ENCODE peak calls at places on chromosomes 4 and X, in five cellular contexts. M, T, C, V and F are unnamed samples.

GRCh38 chr4:172356002-172356401 is 542.8 kb downstream of the GALNTL6 start:
- DNase-seq in M (no peak), T (peak; percentile 3), C (no peak), V (no peak), F (no peak)

GRCh38 chr4:118872181-118872580 is 16.5 kb upstream of the SYNPO2 start:
- DNase-seq in M (no peak), T (no peak), C (no peak), V (no peak), F (no peak)

GRCh38 chr4:111632752-111633151 is 512.5 kb upstream of the FAM241A start:
- DNase-seq in M (no peak), T (no peak), C (no peak), V (peak; percentile 29), F (no peak)

GRCh38 chr4:125315571-125316390 is 1.0 kb downstream of the FAT4 start:
- DNase-seq in M (no peak), T (no peak), C (peak; percentile 21), V (peak; percentile 59), F (peak; percentile 75)

GRCh38 chr4:23422878-23423277 is 467.0 kb downstream of the PPARGC1A start:
- DNase-seq in M (no peak), T (no peak), C (no peak), V (no peak), F (no peak)

GRCh38 chr4:71187399-71188196 is 151.2 kb upstream of the SLC4A4 start:
- DNase-seq in M (peak; percentile 63), T (peak; percentile 88), C (no peak), V (no peak), F (peak; percentile 68)

GRCh38 chr4:118742050-118742449 is 56.9 kb downstream of the METTL14 start:
- DNase-seq in M (no peak), T (no peak), C (no peak), V (no peak), F (no peak)

GRCh38 chrX:130772313-130773140 is 130.5 kb downstream of the ENOX2 start:
- DNase-seq in M (no peak), T (no peak), C (no peak), V (peak; percentile 5), F (no peak)

GRCh38 chrX:38803609-38804480 is 2.6 kb downstream of the MID1IP1 start:
- DNase-seq in M (peak; percentile 93), T (no peak), C (peak; percentile 83), V (peak; percentile 84), F (peak; percentile 94)

GRCh38 chr4:58063761-58064160 is 953.6 kb upstream of the IGFBP7 start:
- DNase-seq in M (no peak), T (no peak), C (no peak), V (peak; percentile 1), F (no peak)

GRCh38 chr4:124152130-124152529 is 560.4 kb downstream of the ANKRD50 start:
- DNase-seq in M (no peak), T (no peak), C (no peak), V (no peak), F (no peak)

GRCh38 chrX:154908821-154909220 is 22.7 kb downstream of the F8A1 start:
- DNase-seq in M (no peak), T (no peak), C (no peak), V (no peak), F (no peak)

GRCh38 chrX:138011461-138011860 is 445.5 kb downstream of the ZIC3 start:
- DNase-seq in M (no peak), T (no peak), C (no peak), V (no peak), F (no peak)

GRCh38 chrX:111098874-111099273 is 2.9 kb downstream of the PAK3 start:
- DNase-seq in M (peak; percentile 58), T (no peak), C (peak; percentile 68), V (peak; percentile 23), F (peak; percentile 67)

GRCh38 chrX:111103246-111103645 is 7.3 kb downstream of the PAK3 start:
- DNase-seq in M (no peak), T (no peak), C (no peak), V (no peak), F (no peak)

GRCh38 chrX:111101580-111101979 is 5.6 kb downstream of the PAK3 start:
- DNase-seq in M (no peak), T (no peak), C (no peak), V (no peak), F (no peak)

GRCh38 chrX:111102636-111103035 is 6.6 kb downstream of the PAK3 start:
- DNase-seq in M (no peak), T (no peak), C (no peak), V (no peak), F (no peak)

DNA sequence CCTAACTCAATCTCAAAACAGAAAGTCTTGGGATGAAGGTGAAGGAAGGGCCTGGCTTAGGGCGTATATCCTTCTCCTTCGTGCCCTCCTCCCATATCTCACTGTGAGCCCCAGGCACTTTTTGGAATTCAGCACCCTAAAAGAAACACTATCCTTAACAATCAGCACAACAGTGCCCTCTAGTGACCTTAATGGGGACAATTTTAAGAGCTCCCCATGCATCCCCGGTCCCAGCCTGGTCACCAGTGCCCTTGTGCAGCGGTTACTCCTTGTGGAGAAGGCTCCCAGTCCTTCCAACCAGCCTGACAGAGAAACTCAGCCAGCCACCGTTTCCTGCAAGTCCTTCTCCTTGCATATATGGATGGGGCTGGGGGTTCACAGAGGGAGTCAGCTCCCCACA is 4.2 kb downstream of the PAK3 start:
- DNase-seq in M (no peak), T (no peak), C (peak; percentile 53), V (peak; percentile 75), F (no peak)
- TF ChIP-seq CTCF in M (no peak), T (peak; percentile 58), C (no peak), V (peak; percentile 54), F (peak; percentile 38)

DNA sequence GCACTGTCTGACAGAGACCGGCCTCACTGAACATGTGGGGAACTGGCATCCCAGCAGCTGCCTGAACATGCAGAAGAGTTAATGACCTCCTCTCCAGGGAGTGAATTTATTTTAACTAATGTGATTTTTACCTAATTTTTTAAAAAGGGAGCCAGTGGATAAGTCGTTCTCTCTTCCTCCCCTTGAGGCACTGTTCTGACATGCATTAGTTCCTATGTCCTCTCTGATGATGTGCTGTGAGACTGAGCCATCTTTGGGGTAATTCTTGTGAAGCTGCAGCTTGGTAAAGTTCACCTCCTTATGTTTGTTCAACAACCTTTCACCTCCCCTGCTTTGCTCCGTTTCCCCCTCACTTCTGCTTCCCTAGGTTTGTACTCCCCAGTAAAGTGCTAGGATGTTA is 139.7 kb downstream of the COL25A1 start:
- DNase-seq in M (no peak), T (no peak), C (no peak), V (no peak), F (no peak)
- TF ChIP-seq CTCF in M (no peak), T (peak; percentile 24), C (no peak), V (no peak), F (no peak)

DNA sequence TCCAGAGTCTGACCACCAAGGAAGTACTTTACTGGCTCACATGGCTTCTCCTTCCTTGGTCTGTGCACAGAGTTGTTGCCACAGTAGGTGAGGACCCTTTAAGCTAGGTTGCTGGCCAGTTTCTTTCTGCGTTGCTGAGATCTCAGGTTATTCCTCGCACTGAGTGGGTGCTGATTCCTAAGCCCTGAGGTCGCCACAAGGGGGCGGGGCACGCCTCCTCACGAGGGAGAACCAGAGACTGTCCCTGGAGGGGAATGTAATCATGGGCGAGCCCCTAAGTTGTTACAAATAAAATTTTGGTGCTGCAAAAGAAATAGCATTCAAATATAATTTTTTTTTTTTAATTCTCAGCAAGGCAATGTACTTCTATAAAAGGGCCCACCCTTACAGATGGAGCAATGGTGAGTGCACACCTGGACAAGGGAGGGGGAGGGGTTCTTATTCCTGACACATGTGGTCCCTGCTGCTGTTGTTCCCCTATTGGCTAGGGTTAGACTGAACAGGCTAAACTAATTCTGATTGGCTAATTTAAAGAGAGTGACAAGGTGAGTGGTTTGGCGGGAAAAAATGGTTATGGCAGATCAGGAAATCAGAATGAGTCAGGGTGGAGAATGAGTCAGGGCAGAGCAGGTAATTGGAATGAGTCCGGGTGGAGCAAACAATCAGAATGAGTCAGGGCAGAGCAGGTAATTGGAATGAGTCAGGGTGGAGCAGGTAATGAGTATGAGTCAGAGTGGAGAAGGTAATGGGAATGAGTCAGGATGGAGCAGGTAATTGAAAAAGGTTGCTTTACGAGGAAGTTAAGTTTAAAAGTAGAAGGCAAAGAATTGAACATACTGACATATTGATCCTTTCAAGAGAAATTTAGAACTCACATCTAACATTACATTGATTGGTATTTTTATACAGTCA is 107.5 kb downstream of the VSIG4 start:
- DNase-seq in M (peak; percentile 38), T (peak; percentile 9), C (no peak), V (peak; percentile 89), F (no peak)
- TF ChIP-seq CTCF in M (no peak), T (no peak), C (no peak), V (no peak), F (no peak)

GRCh38 chr4:188783160-188783559 is 643.9 kb downstream of the TRIML1 start:
- DNase-seq in M (no peak), T (no peak), C (no peak), V (no peak), F (no peak)

GRCh38 chr4:188780028-188780427 is 640.8 kb downstream of the TRIML1 start:
- DNase-seq in M (no peak), T (no peak), C (no peak), V (no peak), F (no peak)

GRCh38 chr4:188780686-188781085 is 641.4 kb downstream of the TRIML1 start:
- DNase-seq in M (no peak), T (no peak), C (no peak), V (no peak), F (no peak)

GRCh38 chr4:188783606-188784157 is 644.4 kb downstream of the TRIML1 start:
- DNase-seq in M (no peak), T (no peak), C (no peak), V (no peak), F (no peak)

DNA sequence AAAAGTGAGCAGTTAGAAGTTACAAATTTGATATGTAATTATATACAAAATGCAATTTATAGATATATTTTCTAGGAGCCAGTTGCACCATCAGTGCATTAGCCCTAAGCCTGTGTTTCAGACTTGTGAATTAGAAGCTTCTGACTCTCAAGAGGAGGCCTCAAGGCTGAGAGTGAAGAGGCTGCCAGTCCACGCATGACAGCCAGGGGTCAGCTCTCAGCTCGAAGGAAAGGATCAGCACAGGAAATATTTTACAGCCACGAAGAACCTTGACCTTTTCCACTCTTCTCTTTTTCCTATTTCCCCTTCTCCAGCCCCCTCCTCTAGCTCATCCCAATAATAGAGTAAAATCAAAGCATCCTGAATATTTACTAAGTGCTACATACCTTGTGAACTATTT is 642.4 kb downstream of the TRIML1 start:
- DNase-seq in M (no peak), T (no peak), C (no peak), V (peak; percentile 51), F (no peak)
- TF ChIP-seq CTCF in M (no peak), T (peak; percentile 78), C (no peak), V (peak; percentile 24), F (peak; percentile 29)